ENCODE peak calls at places on chromosomes 2 and 18, in ten cellular contexts. R, C, Q, F, A, Z, N, Y, S and P are unnamed samples.

GRCh38 chr18:13915973-13916372 is 637 bp upstream of the MC2R start:
- DNase-seq in R (no peak), C (no peak), Q (no peak), F (no peak), A (no peak), Z (no peak), N (no peak), Y (no peak), S (no peak), P (peak)

GRCh38 chr2:207066166-207066565 is 99.6 kb downstream of the KLF7 start:
- DNase-seq in R (no peak), C (no peak), Q (no peak), F (no peak), A (no peak), Z (no peak), N (no peak), Y (no peak), S (no peak), P (no peak)

GRCh38 chr2:36246320-36246990 is 109.1 kb upstream of the CRIM1 start:
- DNase-seq in R (no peak), C (no peak), Q (peak), F (no peak), A (no peak), Z (no peak), N (no peak), Y (no peak), S (peak), P (no peak)

GRCh38 chr2:63023444-63023843 is 27.2 kb upstream of the OTX1 start:
- DNase-seq in R (no peak), C (no peak), Q (peak), F (peak), A (no peak), Z (peak), N (no peak), Y (no peak), S (peak), P (peak)

GRCh38 chr18:58195278-58195721 is 151.3 kb downstream of the NEDD4L start:
- DNase-seq in R (no peak), C (peak), Q (peak), F (no peak), A (no peak), Z (no peak), N (no peak), Y (no peak), S (peak), P (peak)

GRCh38 chr18:45107425-45107824 is 426.7 kb downstream of the SETBP1 start:
- DNase-seq in R (no peak), C (no peak), Q (peak), F (no peak), A (no peak), Z (no peak), N (no peak), Y (no peak), S (no peak), P (no peak)

GRCh38 chr2:160254363-160254762 is 54.3 kb upstream of the ITGB6 start:
- DNase-seq in R (no peak), C (no peak), Q (no peak), F (no peak), A (no peak), Z (no peak), N (no peak), Y (no peak), S (no peak), P (no peak)

GRCh38 chr2:112149194-112149593 is 11.0 kb downstream of the FBLN7 start:
- DNase-seq in R (no peak), C (no peak), Q (no peak), F (no peak), A (no peak), Z (no peak), N (peak), Y (no peak), S (peak), P (no peak)

GRCh38 chr2:33180915-33181314 is 234.2 kb downstream of the LTBP1 start:
- DNase-seq in R (no peak), C (no peak), Q (no peak), F (no peak), A (no peak), Z (no peak), N (no peak), Y (no peak), S (no peak), P (no peak)

GRCh38 chr2:39991298-39991697 is 212.2 kb upstream of the THUMPD2 start:
- DNase-seq in R (no peak), C (no peak), Q (peak), F (no peak), A (no peak), Z (peak), N (no peak), Y (no peak), S (no peak), P (no peak)

GRCh38 chr2:156116113-156116512 is 216.4 kb downstream of the NR4A2 start:
- DNase-seq in R (no peak), C (no peak), Q (no peak), F (no peak), A (no peak), Z (no peak), N (no peak), Y (no peak), S (no peak), P (no peak)

GRCh38 chr2:21607568-21607967 is 483.8 kb downstream of the TDRD15 start:
- DNase-seq in R (no peak), C (no peak), Q (no peak), F (no peak), A (no peak), Z (no peak), N (no peak), Y (no peak), S (no peak), P (no peak)

GRCh38 chr18:28723506-28723905 is 546.6 kb upstream of the CDH2 start:
- DNase-seq in R (no peak), C (no peak), Q (peak), F (no peak), A (no peak), Z (peak), N (no peak), Y (no peak), S (no peak), P (no peak)

GRCh38 chr18:22550861-22551260 is 133.1 kb upstream of the CTAGE1 start:
- DNase-seq in R (no peak), C (no peak), Q (no peak), F (no peak), A (no peak), Z (no peak), N (no peak), Y (no peak), S (no peak), P (no peak)

GRCh38 chr2:233447506-233448219 is 93.4 kb downstream of the DGKD start:
- DNase-seq in R (peak), C (no peak), Q (no peak), F (no peak), A (no peak), Z (no peak), N (no peak), Y (no peak), S (no peak), P (no peak)

GRCh38 chr18:13611616-13612110 is 114.7 kb downstream of the FAM210A start:
- DNase-seq in R (peak), C (no peak), Q (peak), F (no peak), A (no peak), Z (peak), N (peak), Y (no peak), S (no peak), P (no peak)

GRCh38 chr2:238967031-238967977 is 119.4 kb downstream of the TWIST2 start:
- DNase-seq in R (no peak), C (no peak), Q (no peak), F (no peak), A (no peak), Z (no peak), N (no peak), Y (no peak), S (no peak), P (no peak)

GRCh38 chr2:77939370-77939769 is 417.2 kb upstream of the LRRTM4 start:
- DNase-seq in R (no peak), C (no peak), Q (no peak), F (no peak), A (no peak), Z (no peak), N (no peak), Y (no peak), S (no peak), P (no peak)

GRCh38 chr2:71777946-71778345 is 324.6 kb downstream of the DYSF start:
- DNase-seq in R (no peak), C (no peak), Q (no peak), F (no peak), A (no peak), Z (no peak), N (no peak), Y (no peak), S (no peak), P (no peak)

GRCh38 chr2:36032046-36032445 is 323.5 kb upstream of the CRIM1 start:
- DNase-seq in R (no peak), C (no peak), Q (no peak), F (no peak), A (no peak), Z (no peak), N (no peak), Y (no peak), S (no peak), P (no peak)

GRCh38 chr18:8741524-8741923 is 36.2 kb downstream of the MTCL1 start:
- DNase-seq in R (no peak), C (no peak), Q (no peak), F (no peak), A (no peak), Z (no peak), N (no peak), Y (no peak), S (no peak), P (no peak)

GRCh38 chr2:128732976-128733431 is 414.3 kb upstream of the HS6ST1 start:
- DNase-seq in R (no peak), C (no peak), Q (peak), F (no peak), A (no peak), Z (no peak), N (no peak), Y (no peak), S (no peak), P (no peak)

GRCh38 chr2:51995293-51995692 is 963.4 kb upstream of the NRXN1 start:
- DNase-seq in R (no peak), C (no peak), Q (no peak), F (no peak), A (no peak), Z (no peak), N (no peak), Y (no peak), S (no peak), P (no peak)

GRCh38 chr18:78720456-78721250 is 259.0 kb upstream of the SALL3 start:
- DNase-seq in R (no peak), C (no peak), Q (no peak), F (no peak), A (no peak), Z (no peak), N (no peak), Y (no peak), S (no peak), P (no peak)

GRCh38 chr2:137048455-137048854 is 283.1 kb downstream of the THSD7B start:
- DNase-seq in R (no peak), C (no peak), Q (no peak), F (no peak), A (no peak), Z (no peak), N (no peak), Y (no peak), S (no peak), P (no peak)

GRCh38 chr18:58313491-58314032 is 269.5 kb downstream of the NEDD4L start:
- DNase-seq in R (no peak), C (no peak), Q (peak), F (no peak), A (no peak), Z (no peak), N (no peak), Y (no peak), S (no peak), P (no peak)

GRCh38 chr2:181762000-181762399 is 81.7 kb upstream of the NEUROD1 start:
- DNase-seq in R (no peak), C (no peak), Q (no peak), F (no peak), A (no peak), Z (no peak), N (no peak), Y (no peak), S (no peak), P (no peak)

GRCh38 chr2:188909036-188909435 is 65.1 kb upstream of the COL3A1 start:
- DNase-seq in R (no peak), C (no peak), Q (no peak), F (no peak), A (no peak), Z (no peak), N (no peak), Y (no peak), S (no peak), P (no peak)

GRCh38 chr18:23503967-23504352 is 649 bp downstream of the RMC1 start:
- DNase-seq in R (no peak), C (no peak), Q (no peak), F (no peak), A (no peak), Z (no peak), N (no peak), Y (no peak), S (no peak), P (no peak)